ENCODE peak calls at places on chromosomes 2 and 18, in seven cellular contexts. T is fibroblast of lung; R is body of pancreas; F is psoas muscle; M is iPS DF 19.7; A is bronchial epithelial cell; L is activated CD8-positive, alpha-beta memory T cell treated with anti-CD3 and anti-CD28 coated beads, Interleukin-2, amount 50 U/mL, for 48 hours. Z is an unnamed sample.

GRCh38 chr2:127560201-127560928 is 24.9 kb downstream of the MYO7B start:
- DNase-seq in R (no peak), A (no peak), M (no peak), T (no peak), F (no peak), L (peak; percentile 42), Z (no peak)

GRCh38 chr18:60984496-60984895 is 348.7 kb upstream of the CDH20 start:
- DNase-seq in R (no peak), T (peak; percentile 93), F (no peak), A (no peak), L (no peak), M (no peak), Z (no peak)

GRCh38 chr2:13014783-13015182 is 298.0 kb downstream of the TRIB2 start:
- DNase-seq in A (no peak), R (no peak), M (no peak), L (no peak), T (no peak), F (no peak), Z (no peak)

GRCh38 chr2:149002891-149003740 is 35.4 kb upstream of the LYPD6B start:
- DNase-seq in A (no peak), F (no peak), L (no peak), R (no peak), M (no peak), T (no peak), Z (no peak)

GRCh38 chr18:62329676-62330454 is 4.8 kb downstream of the TNFRSF11A start:
- DNase-seq in L (no peak), M (no peak), A (peak; percentile 59), F (no peak), T (peak; percentile 51), R (peak; percentile 45), Z (peak; percentile 82)

GRCh38 chr2:216572582-216573578 is 60.3 kb upstream of the IGFBP2 start:
- DNase-seq in L (no peak), A (no peak), T (peak; percentile 60), F (peak; percentile 63), R (peak; percentile 86), M (no peak), Z (peak; percentile 87)

GRCh38 chr2:36509077-36509476 is 88.9 kb downstream of the FEZ2 start:
- DNase-seq in M (no peak), R (no peak), T (no peak), A (no peak), F (no peak), L (no peak), Z (no peak)

GRCh38 chr2:62284980-62285379 is 89.1 kb downstream of the B3GNT2 start:
- DNase-seq in M (no peak), A (peak; percentile 29), T (no peak), F (no peak), L (no peak), R (no peak), Z (no peak)

GRCh38 chr2:209321076-209321475 is 102.8 kb upstream of the MAP2 start:
- DNase-seq in A (peak; percentile 73), R (no peak), T (peak; percentile 69), M (no peak), F (no peak), L (no peak), Z (no peak)

GRCh38 chr2:66665124-66665984 is 230.4 kb downstream of the MEIS1 start:
- DNase-seq in F (no peak), A (peak; percentile 44), T (no peak), M (no peak), L (no peak), R (no peak), Z (no peak)

GRCh38 chr2:33107690-33108482 is 161.1 kb downstream of the LTBP1 start:
- DNase-seq in L (no peak), T (peak; percentile 44), F (no peak), M (no peak), R (no peak), A (peak; percentile 9), Z (no peak)

GRCh38 chr2:226660524-226660923 is 139.1 kb downstream of the IRS1 start:
- DNase-seq in R (peak; percentile 29), F (peak; percentile 47), L (no peak), T (peak; percentile 96), M (no peak), A (no peak), Z (no peak)

GRCh38 chr18:12639990-12640880 is 17.7 kb downstream of the SPIRE1 start:
- DNase-seq in T (peak; percentile 54), L (no peak), F (no peak), R (no peak), M (no peak), A (peak; percentile 90), Z (peak; percentile 42)

GRCh38 chr2:27752551-27753237 is 18.8 kb upstream of the MRPL33 start:
- DNase-seq in F (no peak), L (no peak), M (no peak), T (no peak), R (peak; percentile 81), A (peak; percentile 57), Z (no peak)

GRCh38 chr2:42125887-42126594 is 43.1 kb upstream of the EML4 start:
- DNase-seq in L (no peak), F (no peak), A (no peak), T (peak; percentile 53), R (no peak), M (no peak), Z (no peak)

GRCh38 chr2:126913329-126913728 is 14.6 kb downstream of the TEX51 start:
- DNase-seq in F (no peak), M (no peak), A (no peak), L (no peak), R (no peak), T (no peak), Z (no peak)

GRCh38 chr18:2515408-2515807 is 55.9 kb downstream of the METTL4 start:
- DNase-seq in L (no peak), T (peak; percentile 74), A (peak; percentile 93), F (no peak), M (no peak), R (no peak), Z (no peak)

GRCh38 chr2:128249555-128249954 is 69.1 kb downstream of the HS6ST1 start:
- DNase-seq in L (no peak), T (no peak), A (no peak), R (no peak), F (no peak), M (no peak), Z (no peak)

GRCh38 chr2:23651187-23651983 is 266.4 kb downstream of the KLHL29 start:
- DNase-seq in M (no peak), A (peak; percentile 89), R (no peak), T (peak; percentile 73), L (no peak), F (no peak), Z (no peak)

GRCh38 chr2:105377871-105378270 is 21.0 kb downstream of the FHL2 start:
- DNase-seq in A (no peak), M (no peak), L (no peak), F (no peak), T (no peak), R (no peak), Z (no peak)

GRCh38 chr18:46711444-46711863 is 45.4 kb downstream of the ST8SIA5 start:
- DNase-seq in M (no peak), L (no peak), F (peak; percentile 38), R (no peak), T (no peak), A (no peak), Z (peak; percentile 42)

GRCh38 chr2:10225291-10226031 is 77.2 kb upstream of the HPCAL1 start:
- DNase-seq in A (no peak), L (no peak), F (no peak), M (no peak), R (no peak), T (no peak), Z (peak; percentile 18)

GRCh38 chr2:223093436-223093839 is 41.4 kb downstream of the KCNE4 start:
- DNase-seq in F (peak; percentile 64), R (peak; percentile 85), A (no peak), L (no peak), M (no peak), T (no peak), Z (peak; percentile 75)

GRCh38 chr2:71299507-71299906 is 32.1 kb upstream of the ZNF638 start:
- DNase-seq in T (peak; percentile 62), R (no peak), F (no peak), L (no peak), A (peak; percentile 43), M (no peak), Z (no peak)

GRCh38 chr18:3248062-3248669 is 565 bp downstream of the MYL12A start:
- DNase-seq in R (no peak), T (peak; percentile 77), F (peak; percentile 70), M (no peak), A (no peak), L (no peak), Z (no peak)

GRCh38 chr2:154556146-154556545 is 142.3 kb upstream of the KCNJ3 start:
- DNase-seq in L (no peak), T (no peak), F (no peak), A (no peak), M (no peak), R (no peak), Z (no peak)

GRCh38 chr2:130882111-130882510 is 45.4 kb downstream of the ARHGEF4 start:
- DNase-seq in L (no peak), F (no peak), R (no peak), M (no peak), A (peak; percentile 90), T (no peak), Z (no peak)

GRCh38 chr2:127631184-127631996 is 14.6 kb upstream of the GPR17 start:
- DNase-seq in M (no peak), T (no peak), A (no peak), R (no peak), L (no peak), F (peak; percentile 16), Z (peak; percentile 66)

GRCh38 chr2:134582547-134582899 is 136.3 kb downstream of the TMEM163 start:
- DNase-seq in F (no peak), T (no peak), L (no peak), M (no peak), A (no peak), R (no peak), Z (no peak)

GRCh38 chr18:70991577-70991976 is 702.7 kb downstream of the SOCS6 start:
- DNase-seq in L (no peak), A (no peak), F (no peak), M (no peak), R (no peak), T (peak; percentile 2), Z (no peak)

GRCh38 chr2:203569677-203570316 is 34.7 kb upstream of the RAPH1 start:
- DNase-seq in A (no peak), R (no peak), F (no peak), M (no peak), T (no peak), L (no peak), Z (no peak)

GRCh38 chr18:77557030-77557429 is 307.4 kb downstream of the GALR1 start:
- DNase-seq in T (no peak), M (no peak), R (no peak), L (no peak), A (no peak), F (no peak), Z (no peak)

Z was measured in left ventricle myocardium superior.